ENCODE peak calls at places on chromosome 21, in five cellular contexts. Y, N, B, S and Z are unnamed samples.

GRCh38 chr21:19340303-19340702 is 936.7 kb upstream of the TMPRSS15 start:
- DNase-seq in Y (no peak), N (no peak), B (no peak), S (no peak), Z (no peak)

GRCh38 chr21:31363720-31364119 is 19.7 kb upstream of the TIAM1 start:
- DNase-seq in Y (no peak), N (no peak), B (no peak), S (no peak), Z (no peak)

GRCh38 chr21:46168659-46169386 is 13.4 kb upstream of the FTCD start:
- DNase-seq in Y (no peak), N (no peak), B (no peak), S (no peak), Z (no peak)

GRCh38 chr21:46120301-46121285 is 22.7 kb downstream of the COL6A2 start:
- DNase-seq in Y (peak; percentile 3), N (no peak), B (peak; percentile 11), S (no peak), Z (no peak)

GRCh38 chr21:30563630-30564029 is 2.5 kb upstream of the KRTAP19-7 start:
- DNase-seq in Y (no peak), N (no peak), B (no peak), S (no peak), Z (no peak)

GRCh38 chr21:37904879-37905278 is 11.4 kb downstream of the KCNJ6 start:
- DNase-seq in Y (peak; percentile 29), N (no peak), B (peak; percentile 14), S (no peak), Z (no peak)

GRCh38 chr21:40054403-40054802 is 187.2 kb downstream of the PCP4 start:
- DNase-seq in Y (peak; percentile 21), N (no peak), B (no peak), S (no peak), Z (no peak)

GRCh38 chr21:45386728-45387371 is 18.1 kb upstream of the COL18A1 start:
- DNase-seq in Y (peak; percentile 54), N (peak; percentile 97), B (peak; percentile 98), S (peak; percentile 32), Z (peak; percentile 96)

GRCh38 chr21:23127973-23128372 is 2129.8 kb downstream of the NCAM2 start:
- DNase-seq in Y (no peak), N (no peak), B (no peak), S (no peak), Z (no peak)

GRCh38 chr21:41821081-41821755 is 54.4 kb upstream of the RIPK4 start:
- DNase-seq in Y (no peak), N (no peak), B (no peak), S (no peak), Z (no peak)

GRCh38 chr21:31370893-31371652 is 27.0 kb upstream of the TIAM1 start:
- DNase-seq in Y (no peak), N (peak; percentile 53), B (peak; percentile 69), S (no peak), Z (peak; percentile 45)

GRCh38 chr21:17003763-17004373 is 509.0 kb upstream of the CXADR start:
- DNase-seq in Y (no peak), N (peak; percentile 3), B (peak; percentile 18), S (no peak), Z (peak; percentile 17)
- H3K4me3 ChIP-seq in Y (no peak overlapping the region), N (no peak overlapping the region), B (peak overlapping the region; percentile 6), S (no peak overlapping the region), Z (peak overlapping the region; percentile 29)

GRCh38 chr21:26106562-26106961 is 64.0 kb downstream of the APP start:
- DNase-seq in Y (no peak), N (no peak), B (no peak), S (no peak), Z (no peak)

GRCh38 chr21:26112127-26112742 is 58.3 kb downstream of the APP start:
- DNase-seq in Y (no peak), N (no peak), B (no peak), S (peak; percentile 9), Z (no peak)

GRCh38 chr21:26107439-26107838 is 63.1 kb downstream of the APP start:
- DNase-seq in Y (no peak), N (no peak), B (no peak), S (no peak), Z (no peak)

GRCh38 chr21:26112979-26113378 is 57.6 kb downstream of the APP start:
- DNase-seq in Y (no peak), N (no peak), B (no peak), S (no peak), Z (no peak)

DNA sequence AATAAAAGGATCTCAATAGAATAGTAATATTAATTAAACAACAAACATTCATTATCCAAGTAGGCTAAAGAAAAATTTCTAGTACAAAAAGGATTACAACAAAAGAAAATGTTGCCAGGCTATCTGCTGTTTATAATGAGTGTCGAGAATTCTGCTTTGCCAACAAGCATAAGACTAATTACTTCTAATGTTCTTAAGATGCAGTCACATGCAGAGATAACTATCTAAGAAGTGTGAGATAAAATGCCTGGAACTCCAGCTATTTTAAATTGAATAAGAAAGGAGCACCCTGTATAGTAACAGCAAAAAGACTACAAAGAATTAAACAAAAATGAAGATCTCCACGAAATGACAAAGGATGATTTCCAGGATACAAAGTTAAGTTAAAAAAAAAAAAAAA is 59.9 kb downstream of the APP start:
- DNase-seq in Y (no peak), N (no peak), B (no peak), S (no peak), Z (no peak)
- H3K4me3 ChIP-seq in Y (no peak overlapping the region), N (no peak overlapping the region), B (no peak overlapping the region), S (no peak overlapping the region), Z (no peak overlapping the region)

GRCh38 chr21:43811262-43812105 is 22.1 kb downstream of the RRP1 start:
- DNase-seq in Y (no peak), N (no peak), B (no peak), S (no peak), Z (no peak)
- H3K4me3 ChIP-seq in Y (peak overlapping the region; percentile 47), N (no peak overlapping the region), B (no peak overlapping the region), S (peak overlapping the region; percentile 6), Z (no peak overlapping the region)

DNA sequence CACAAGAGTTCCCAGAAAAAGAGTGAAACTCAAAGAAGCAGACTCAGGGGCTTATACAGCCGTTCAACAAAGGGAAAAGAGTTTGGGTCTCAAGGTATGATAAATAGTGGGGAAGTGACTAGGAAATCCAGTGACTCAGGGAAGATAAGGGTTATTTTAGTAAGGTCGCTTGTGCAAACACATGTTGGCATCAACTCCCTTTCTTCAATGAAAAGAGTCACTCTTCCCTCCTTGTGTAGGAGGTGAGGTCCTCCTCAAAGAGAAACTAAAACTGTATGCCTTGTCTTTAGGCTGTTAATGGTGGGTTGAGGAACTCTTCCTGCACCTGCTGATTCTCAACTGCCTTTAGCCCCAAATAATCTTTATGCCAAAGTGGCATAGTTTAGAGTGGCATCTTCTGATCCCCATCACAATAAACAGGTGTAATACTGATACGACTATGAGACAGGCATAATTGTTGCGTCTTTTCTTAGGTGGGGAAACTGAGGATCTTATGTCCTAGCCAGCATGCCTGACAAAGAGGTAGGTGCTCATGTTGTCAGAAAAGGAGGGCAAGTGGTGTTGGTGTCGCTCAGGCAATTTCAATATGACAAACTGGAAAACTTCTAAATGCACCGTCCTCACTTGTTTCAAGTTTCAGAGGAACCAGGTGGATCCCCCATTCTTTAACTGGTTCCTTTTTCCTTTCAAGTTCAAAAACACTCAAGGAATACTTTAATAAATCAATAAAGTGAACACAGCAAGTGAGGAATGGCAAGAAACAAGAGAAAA is 294.1 kb upstream of the RUNX1 start:
- DNase-seq in Y (no peak), N (peak; percentile 38), B (no peak), S (peak; percentile 21), Z (no peak)
- H3K4me3 ChIP-seq in Y (no peak overlapping the region), N (no peak overlapping the region), B (no peak overlapping the region), S (no peak overlapping the region), Z (no peak overlapping the region)

DNA sequence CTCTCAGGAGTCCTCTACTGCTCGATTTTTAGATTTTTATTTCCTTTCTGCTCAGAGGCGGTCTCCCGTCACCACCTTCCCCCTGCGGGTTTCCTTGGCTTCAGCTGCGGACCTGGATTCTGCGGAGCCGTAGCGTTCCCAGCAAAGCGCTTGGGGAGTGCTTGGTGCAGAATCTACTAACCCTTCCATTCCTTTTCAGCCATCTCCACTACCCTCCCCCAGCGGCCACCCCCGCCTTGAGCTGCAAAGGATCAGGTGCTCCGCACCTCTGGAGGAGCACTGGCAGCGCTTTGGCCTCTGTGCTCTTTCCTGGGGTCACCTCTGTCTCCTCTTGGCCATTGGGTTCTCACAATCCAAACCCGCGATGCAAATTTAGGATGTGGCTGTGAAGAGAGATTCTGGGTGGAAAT is 3.8 kb downstream of the OLIG2 start:
- DNase-seq in Y (no peak), N (no peak), B (no peak), S (no peak), Z (no peak)
- H3K4me3 ChIP-seq in Y (peak overlapping the region; percentile 40), N (no peak overlapping the region), B (no peak overlapping the region), S (no peak overlapping the region), Z (no peak overlapping the region)

DNA sequence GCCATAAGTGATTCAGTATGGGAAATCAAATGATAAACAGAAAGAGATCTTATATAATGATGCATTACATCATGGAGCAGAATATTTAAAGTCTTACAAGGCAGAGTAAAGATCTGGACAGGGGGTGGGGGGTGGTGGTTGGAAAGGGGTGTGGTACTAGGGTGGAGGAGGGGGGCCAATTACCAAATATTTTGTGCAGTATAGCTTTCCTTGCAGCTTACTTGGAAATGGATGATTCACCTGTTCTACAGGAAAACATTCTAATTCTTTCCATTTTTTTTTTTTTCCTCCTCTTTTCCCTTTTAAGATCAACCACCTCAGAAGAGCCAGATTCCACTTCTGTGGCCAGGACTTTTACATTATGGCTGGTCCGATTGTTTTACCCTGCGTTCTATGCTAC is 859.3 kb downstream of the USP25 start:
- DNase-seq in Y (no peak), N (no peak), B (peak; percentile 33), S (no peak), Z (no peak)
- H3K4me3 ChIP-seq in Y (no peak overlapping the region), N (no peak overlapping the region), B (peak overlapping the region; percentile 53), S (no peak overlapping the region), Z (peak overlapping the region; percentile 50)

DNA sequence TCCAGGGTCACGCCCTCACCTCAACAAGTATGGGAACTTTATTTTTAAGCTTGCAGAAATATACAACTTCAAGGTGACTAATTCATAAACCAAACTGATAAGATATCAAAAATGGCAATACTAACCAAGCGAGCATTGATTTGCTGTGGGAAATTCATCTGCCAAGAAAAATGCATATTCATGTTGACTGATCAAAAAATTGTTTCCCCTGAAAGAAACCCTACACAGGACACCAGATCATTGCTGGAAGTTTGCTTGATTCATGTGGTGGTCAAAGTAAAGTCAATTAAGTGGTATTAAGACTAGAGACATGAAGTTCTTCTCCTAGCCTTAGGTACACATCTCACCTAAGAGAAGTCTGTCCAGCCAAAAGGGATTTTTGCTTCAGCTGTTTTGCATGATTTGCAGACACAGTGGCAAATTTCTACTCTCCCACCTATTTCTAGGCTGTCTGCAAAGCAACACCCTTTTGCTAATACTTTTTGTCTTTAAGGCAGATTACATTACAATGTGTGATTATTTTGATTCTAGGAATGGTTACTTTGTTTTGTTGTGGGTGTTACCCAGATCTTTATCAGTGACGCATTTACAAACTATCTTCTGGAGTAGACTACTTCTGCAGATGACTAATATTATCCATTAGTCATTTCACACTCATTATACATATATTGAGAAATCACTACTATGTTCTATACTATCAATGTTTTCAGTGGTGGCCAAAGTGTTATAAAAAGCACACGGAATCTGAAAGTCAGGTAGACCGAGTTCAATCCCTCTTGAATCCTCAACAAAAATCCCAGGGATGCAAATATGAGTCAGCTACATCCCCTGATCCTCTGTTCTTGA is 12.3 kb downstream of the SAMSN1 start:
- DNase-seq in Y (no peak), N (no peak), B (peak; percentile 79), S (peak; percentile 58), Z (no peak)
- H3K4me3 ChIP-seq in Y (peak overlapping the region; percentile 22), N (no peak overlapping the region), B (no peak overlapping the region), S (peak overlapping the region; percentile 40), Z (no peak overlapping the region)

GRCh38 chr21:36249576-36250422 is 70.2 kb upstream of the MORC3 start:
- DNase-seq in Y (no peak), N (no peak), B (no peak), S (no peak), Z (no peak)
- H3K4me3 ChIP-seq in Y (no peak overlapping the region), N (no peak overlapping the region), B (no peak overlapping the region), S (no peak overlapping the region), Z (no peak overlapping the region)